ENCODE peak calls at places on chromosomes 13 and 19, in eight cellular contexts. M is prostate gland, C is H1, G is stomach, I is GM23338, P is endothelial cell of umbilical vein, Q is SK-N-SH, H is K562. T is an unnamed sample. For H3K4me1, the result is how much of the 10 kb centered on the place peaks cover.

GRCh38 chr13:36395280-36395679 is 37.0 kb upstream of the CCNA1 start:
- DNase-seq in M (no peak), G (no peak), P (peak), C (no peak), I (peak), Q (peak), H (no peak), T (no peak)

GRCh38 chr13:88144580-88144979 is 473.4 kb downstream of the SLITRK5 start:
- DNase-seq in I (peak), P (no peak), H (no peak), Q (no peak), G (no peak), C (no peak), M (no peak), T (no peak)

GRCh38 chr13:100532090-100532766 is 56.4 kb downstream of the GGACT start:
- DNase-seq in H (no peak), G (no peak), C (peak), Q (no peak), P (no peak), M (no peak), I (peak), T (no peak)

GRCh38 chr13:79187917-79188699 is 217.9 kb downstream of the RBM26 start:
- DNase-seq in G (no peak), M (no peak), H (no peak), I (no peak), P (no peak), C (no peak), Q (no peak), T (no peak)

GRCh38 chr19:42246143-42246868 is 3.9 kb upstream of the GSK3A start:
- DNase-seq in H (peak), P (peak), I (peak), M (no peak), G (peak), C (peak), Q (peak), T (peak)

GRCh38 chr13:70162141-70162540 is 53.9 kb upstream of the KLHL1 start:
- DNase-seq in G (no peak), I (peak), C (no peak), Q (no peak), P (no peak), H (no peak), M (no peak), T (no peak)

GRCh38 chr19:52492991-52493470 is 34.4 kb upstream of the ZNF808 start:
- DNase-seq in Q (peak), H (no peak), C (peak), P (peak), I (peak), G (no peak), M (no peak), T (no peak)

GRCh38 chr19:51097166-51097736 is 11.0 kb downstream of the CTU1 start:
- DNase-seq in C (peak), H (peak), M (peak), G (peak), I (peak), P (peak), Q (peak), T (peak)

GRCh38 chr19:39671739-39672363 is 16.1 kb downstream of the LGALS16 start:
- DNase-seq in G (peak), M (peak), H (no peak), Q (peak), P (peak), C (peak), I (peak), T (no peak)

GRCh38 chr19:10966809-10967208 is 6.0 kb downstream of the SMARCA4 start:
- DNase-seq in Q (no peak), H (no peak), G (no peak), P (no peak), M (no peak), C (no peak), I (no peak), T (no peak)

GRCh38 chr13:78786399-78786879 is 127.5 kb upstream of the OBI1 start:
- DNase-seq in Q (no peak), P (no peak), M (no peak), H (no peak), I (no peak), G (no peak), C (no peak), T (no peak)

GRCh38 chr19:44951179-44952159 is 3.7 kb upstream of the CLPTM1 start:
- DNase-seq in H (peak), M (peak), P (peak), C (peak), Q (peak), G (peak), I (peak), T (peak)

GRCh38 chr19:54420383-54421168 is 5.3 kb downstream of the TTYH1 start:
- DNase-seq in G (no peak), C (peak), I (peak), Q (no peak), P (no peak), M (no peak), H (peak), T (no peak)

GRCh38 chr13:22402682-22403081 is 731.8 kb downstream of the FGF9 start:
- DNase-seq in C (no peak), M (no peak), Q (no peak), P (no peak), H (no peak), I (no peak), G (no peak), T (no peak)

GRCh38 chr13:42066542-42066941 is 18.1 kb downstream of the DGKH start:
- DNase-seq in C (no peak), M (no peak), G (no peak), P (peak), Q (no peak), H (no peak), I (no peak), T (no peak)

GRCh38 chr19:54684537-54684936 is 21.8 kb downstream of the LILRB4 start:
- DNase-seq in P (no peak), C (no peak), I (peak), M (no peak), Q (no peak), H (peak), G (no peak), T (no peak)

GRCh38 chr19:35226748-35227147 is 1.8 kb downstream of the FAM187B start:
- DNase-seq in P (no peak), C (no peak), H (no peak), G (no peak), M (no peak), I (no peak), Q (no peak), T (no peak)

GRCh38 chr19:3565177-3565576 is 7.6 kb upstream of the HMG20B start:
- DNase-seq in M (no peak), C (no peak), I (no peak), G (no peak), Q (no peak), H (no peak), P (no peak), T (no peak)

GRCh38 chr13:95783747-95784146 is 106.8 kb downstream of the DNAJC3 start:
- DNase-seq in P (no peak), C (no peak), G (no peak), Q (no peak), M (no peak), H (no peak), I (peak), T (no peak)

GRCh38 chr19:46697142-46697960 is 19.6 kb downstream of the PRKD2 start:
- DNase-seq in M (peak), I (peak), H (peak), P (peak), C (peak), G (peak), Q (peak), T (no peak)

GRCh38 chr13:110137677-110138008 is 169.3 kb downstream of the COL4A1 start:
- DNase-seq in H (peak), I (no peak), G (no peak), Q (peak), M (peak), P (no peak), C (no peak), T (peak)

GRCh38 chr13:43804461-43805070 is 17.8 kb upstream of the ENOX1 start:
- DNase-seq in G (no peak), I (peak), Q (peak), P (peak), M (peak), H (peak), C (no peak), T (no peak)

GRCh38 chr19:5134683-5135082 is 165.8 kb downstream of the KDM4B start:
- DNase-seq in M (no peak), P (no peak), G (no peak), H (no peak), C (no peak), Q (no peak), I (no peak), T (no peak)

GRCh38 chr19:15672580-15673175 is at the start of gene CYP4F12:
- DNase-seq in P (no peak), G (peak), Q (no peak), M (peak), C (no peak), H (peak), I (peak), T (peak)

GRCh38 chr19:3253270-3253669 is 28.8 kb downstream of the CELF5 start:
- DNase-seq in I (peak), M (no peak), C (no peak), G (no peak), P (no peak), Q (no peak), H (peak), T (no peak)

GRCh38 chr19:58372311-58373133 is 8.3 kb downstream of the ZNF837 start:
- DNase-seq in M (no peak), I (peak), P (no peak), G (no peak), H (no peak), Q (no peak), C (no peak), T (peak)
- H3K4me1 ChIP-seq in M (under half), I (under half), P (under half), G (under half), H (under half), Q (under half), C (under half), T (under half)

GRCh38 chr13:51525567-51526165 is 58.6 kb upstream of the WDFY2 start:
- DNase-seq in C (no peak), P (no peak), I (no peak), Q (no peak), H (no peak), M (no peak), G (no peak), T (no peak)

GRCh38 chr13:51524312-51524711 is 60.0 kb upstream of the WDFY2 start:
- DNase-seq in P (no peak), H (no peak), C (no peak), M (peak), Q (no peak), G (no peak), I (no peak), T (no peak)

GRCh38 chr13:51520524-51520923 is 63.7 kb upstream of the WDFY2 start:
- DNase-seq in M (peak), G (no peak), H (no peak), I (no peak), C (no peak), P (no peak), Q (no peak), T (no peak)

GRCh38 chr13:51524846-51525566 is 59.3 kb upstream of the WDFY2 start:
- DNase-seq in I (no peak), C (no peak), H (no peak), P (no peak), Q (no peak), G (no peak), M (no peak), T (no peak)

GRCh38 chr13:51523082-51523518 is 61.2 kb upstream of the WDFY2 start:
- DNase-seq in I (no peak), P (no peak), H (no peak), Q (peak), C (no peak), G (no peak), M (peak), T (peak)
- TF ChIP-seq POLR2AphosphoS5 in I (no peak), P (no peak), H (no peak), Q (no peak), C (no peak), G (no peak), M (peak), T (no peak)

DNA sequence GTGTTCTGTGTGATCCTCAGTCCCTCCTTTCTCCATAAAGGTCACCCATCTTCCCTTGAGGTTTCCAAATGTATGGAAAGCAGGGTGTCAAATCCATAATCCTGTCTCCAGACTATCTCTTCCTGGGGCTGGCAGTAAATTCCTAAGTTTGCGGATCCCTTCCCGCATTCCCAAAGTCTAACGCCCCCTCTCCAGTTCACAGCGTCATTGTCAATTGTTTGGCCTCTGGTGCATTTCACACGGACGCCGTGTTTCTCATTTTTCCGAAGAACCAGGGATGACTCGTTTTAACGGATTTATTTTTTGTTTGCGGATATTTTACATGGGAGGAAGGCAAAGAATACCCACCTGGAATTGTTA is 32.6 kb downstream of the ZNF136 start:
- DNase-seq in G (no peak), P (no peak), C (no peak), H (no peak), I (peak), Q (no peak), M (no peak), T (no peak)
- H3K4me3 ChIP-seq in G (peak), P (no peak), C (no peak), H (no peak), I (peak), Q (no peak), M (peak), T (peak)

GRCh38 chr19:1428738-1429391 is 9.3 kb upstream of the RPS15 start:
- DNase-seq in G (no peak), P (no peak), M (no peak), H (no peak), C (no peak), Q (no peak), I (no peak), T (no peak)
- H3K4me1 ChIP-seq in G (under half), P (under half), M (under half), H (half or more), C (under half), Q (under half), I (under half), T (under half)

T was measured in breast epithelium.